ENCODE peak calls at places on chromosomes 3 and 15, in five cellular contexts. One of them, this sample, is unnamed.

GRCh38 chr3:101169516-101169915 is 150.9 kb downstream of the IMPG2 start:
- DNase-seq in lower lobe of right lung: no peak
- DNase-seq in activated naive CD4-positive, alpha-beta T cell: no peak
- DNase-seq in progenitor cell of endocrine pancreas: no peak
- DNase-seq in LoVo: no peak
- DNase-seq in this sample: no peak

GRCh38 chr3:172213168-172213567 is 173.8 kb downstream of the FNDC3B start:
- DNase-seq in lower lobe of right lung: no peak
- DNase-seq in LoVo: no peak
- DNase-seq in activated naive CD4-positive, alpha-beta T cell: no peak
- DNase-seq in progenitor cell of endocrine pancreas: no peak
- DNase-seq in this sample: no peak

GRCh38 chr3:102449341-102449740 is 14.5 kb downstream of the ZPLD1 start:
- DNase-seq in lower lobe of right lung: no peak
- DNase-seq in activated naive CD4-positive, alpha-beta T cell: no peak
- DNase-seq in LoVo: no peak
- DNase-seq in progenitor cell of endocrine pancreas: no peak
- DNase-seq in this sample: no peak

GRCh38 chr15:52066842-52067544 is 45.6 kb downstream of the BCL2L10 start:
- DNase-seq in lower lobe of right lung: no peak
- DNase-seq in progenitor cell of endocrine pancreas: no peak
- DNase-seq in activated naive CD4-positive, alpha-beta T cell: no peak
- DNase-seq in LoVo: peak; percentile 50
- DNase-seq in this sample: no peak

GRCh38 chr15:80093854-80094418 is 34.5 kb downstream of the ZFAND6 start:
- DNase-seq in LoVo: peak; percentile 36
- DNase-seq in progenitor cell of endocrine pancreas: no peak
- DNase-seq in lower lobe of right lung: peak; percentile 55
- DNase-seq in activated naive CD4-positive, alpha-beta T cell: no peak
- DNase-seq in this sample: no peak

GRCh38 chr3:184590795-184591194 is 29.2 kb downstream of the EPHB3 start:
- DNase-seq in lower lobe of right lung: no peak
- DNase-seq in progenitor cell of endocrine pancreas: no peak
- DNase-seq in LoVo: no peak
- DNase-seq in activated naive CD4-positive, alpha-beta T cell: no peak
- DNase-seq in this sample: no peak

GRCh38 chr3:142981108-142981507 is 17.6 kb upstream of the PAQR9 start:
- DNase-seq in progenitor cell of endocrine pancreas: no peak
- DNase-seq in LoVo: no peak
- DNase-seq in activated naive CD4-positive, alpha-beta T cell: no peak
- DNase-seq in lower lobe of right lung: no peak
- DNase-seq in this sample: no peak

GRCh38 chr15:92197761-92198160 is 195.9 kb upstream of the ST8SIA2 start:
- DNase-seq in lower lobe of right lung: no peak
- DNase-seq in progenitor cell of endocrine pancreas: no peak
- DNase-seq in activated naive CD4-positive, alpha-beta T cell: no peak
- DNase-seq in LoVo: no peak
- DNase-seq in this sample: no peak

GRCh38 chr3:11651900-11652299 is 8.2 kb upstream of the VGLL4 start:
- DNase-seq in progenitor cell of endocrine pancreas: no peak
- DNase-seq in lower lobe of right lung: no peak
- DNase-seq in activated naive CD4-positive, alpha-beta T cell: no peak
- DNase-seq in LoVo: peak; percentile 28
- DNase-seq in this sample: no peak

GRCh38 chr3:59857589-59858346 is 807.9 kb upstream of the CFAP20DC start:
- DNase-seq in activated naive CD4-positive, alpha-beta T cell: peak; percentile 52
- DNase-seq in progenitor cell of endocrine pancreas: peak; percentile 60
- DNase-seq in lower lobe of right lung: peak; percentile 82
- DNase-seq in LoVo: peak; percentile 79
- DNase-seq in this sample: peak; percentile 59

GRCh38 chr15:76576526-76577279 is 240.1 kb downstream of the ISL2 start:
- DNase-seq in progenitor cell of endocrine pancreas: no peak
- DNase-seq in lower lobe of right lung: peak; percentile 73
- DNase-seq in activated naive CD4-positive, alpha-beta T cell: no peak
- DNase-seq in LoVo: peak; percentile 78
- DNase-seq in this sample: no peak

GRCh38 chr3:133820889-133821675 is 15.5 kb downstream of the SRPRB start:
- DNase-seq in activated naive CD4-positive, alpha-beta T cell: no peak
- DNase-seq in progenitor cell of endocrine pancreas: no peak
- DNase-seq in lower lobe of right lung: no peak
- DNase-seq in LoVo: no peak
- DNase-seq in this sample: no peak

GRCh38 chr3:43296565-43296964 is 10.2 kb downstream of the SNRK start:
- DNase-seq in LoVo: no peak
- DNase-seq in lower lobe of right lung: peak; percentile 64
- DNase-seq in progenitor cell of endocrine pancreas: no peak
- DNase-seq in activated naive CD4-positive, alpha-beta T cell: peak; percentile 39
- DNase-seq in this sample: peak; percentile 58

GRCh38 chr3:112403101-112403500 is 70.1 kb downstream of the CD200 start:
- DNase-seq in progenitor cell of endocrine pancreas: no peak
- DNase-seq in activated naive CD4-positive, alpha-beta T cell: no peak
- DNase-seq in lower lobe of right lung: no peak
- DNase-seq in LoVo: peak; percentile 60
- DNase-seq in this sample: no peak

GRCh38 chr3:54939591-54940300 is 11.9 kb upstream of the LRTM1 start:
- DNase-seq in progenitor cell of endocrine pancreas: no peak
- DNase-seq in lower lobe of right lung: no peak
- DNase-seq in LoVo: no peak
- DNase-seq in activated naive CD4-positive, alpha-beta T cell: no peak
- DNase-seq in this sample: no peak

GRCh38 chr3:126752303-126753190 is 48.5 kb downstream of the CHCHD6 start:
- DNase-seq in LoVo: peak; percentile 50
- DNase-seq in lower lobe of right lung: peak; percentile 84
- DNase-seq in progenitor cell of endocrine pancreas: peak; percentile 69
- DNase-seq in activated naive CD4-positive, alpha-beta T cell: no peak
- DNase-seq in this sample: no peak

GRCh38 chr3:119911748-119912147 is 129.8 kb downstream of the NR1I2 start:
- DNase-seq in LoVo: no peak
- DNase-seq in activated naive CD4-positive, alpha-beta T cell: no peak
- DNase-seq in progenitor cell of endocrine pancreas: no peak
- DNase-seq in lower lobe of right lung: no peak
- DNase-seq in this sample: no peak

GRCh38 chr15:25543156-25543555 is 104.3 kb upstream of the UBE3A start:
- DNase-seq in LoVo: no peak
- DNase-seq in lower lobe of right lung: no peak
- DNase-seq in progenitor cell of endocrine pancreas: no peak
- DNase-seq in activated naive CD4-positive, alpha-beta T cell: no peak
- DNase-seq in this sample: no peak

GRCh38 chr3:151697496-151697895 is 36.2 kb upstream of the AADACL2 start:
- DNase-seq in progenitor cell of endocrine pancreas: no peak
- DNase-seq in lower lobe of right lung: no peak
- DNase-seq in LoVo: no peak
- DNase-seq in activated naive CD4-positive, alpha-beta T cell: no peak
- DNase-seq in this sample: no peak

GRCh38 chr15:25693321-25694237 is 169.5 kb downstream of the ATP10A start:
- DNase-seq in progenitor cell of endocrine pancreas: peak; percentile 29
- DNase-seq in activated naive CD4-positive, alpha-beta T cell: no peak
- DNase-seq in LoVo: no peak
- DNase-seq in lower lobe of right lung: no peak
- DNase-seq in this sample: no peak

GRCh38 chr15:37793851-37794250 is 140.6 kb upstream of the TMCO5A start:
- DNase-seq in LoVo: no peak
- DNase-seq in progenitor cell of endocrine pancreas: no peak
- DNase-seq in activated naive CD4-positive, alpha-beta T cell: no peak
- DNase-seq in lower lobe of right lung: no peak
- DNase-seq in this sample: no peak

GRCh38 chr15:41930221-41930866 is 36.5 kb upstream of the SPTBN5 start:
- DNase-seq in activated naive CD4-positive, alpha-beta T cell: no peak
- DNase-seq in LoVo: peak; percentile 86
- DNase-seq in progenitor cell of endocrine pancreas: no peak
- DNase-seq in lower lobe of right lung: peak; percentile 78
- DNase-seq in this sample: no peak

GRCh38 chr15:73914145-73914544 is 12.1 kb upstream of the LOXL1 start:
- DNase-seq in activated naive CD4-positive, alpha-beta T cell: no peak
- DNase-seq in LoVo: no peak
- DNase-seq in lower lobe of right lung: peak; percentile 13
- DNase-seq in progenitor cell of endocrine pancreas: no peak
- DNase-seq in this sample: no peak

GRCh38 chr15:98958918-98959639 is 48.5 kb downstream of the PGPEP1L start:
- DNase-seq in LoVo: no peak
- DNase-seq in lower lobe of right lung: no peak
- DNase-seq in activated naive CD4-positive, alpha-beta T cell: no peak
- DNase-seq in progenitor cell of endocrine pancreas: no peak
- DNase-seq in this sample: no peak

GRCh38 chr3:94226058-94226457 is 163.2 kb downstream of the NSUN3 start:
- DNase-seq in activated naive CD4-positive, alpha-beta T cell: no peak
- DNase-seq in LoVo: no peak
- DNase-seq in lower lobe of right lung: no peak
- DNase-seq in progenitor cell of endocrine pancreas: no peak
- DNase-seq in this sample: no peak

GRCh38 chr3:53803816-53804545 is 42.2 kb downstream of the CHDH start:
- DNase-seq in LoVo: no peak
- DNase-seq in progenitor cell of endocrine pancreas: no peak
- DNase-seq in activated naive CD4-positive, alpha-beta T cell: no peak
- DNase-seq in lower lobe of right lung: no peak
- DNase-seq in this sample: no peak

GRCh38 chr3:138818175-138818574 is 16.6 kb downstream of the PIK3CB start:
- DNase-seq in lower lobe of right lung: no peak
- DNase-seq in progenitor cell of endocrine pancreas: no peak
- DNase-seq in LoVo: no peak
- DNase-seq in activated naive CD4-positive, alpha-beta T cell: no peak
- DNase-seq in this sample: no peak

GRCh38 chr15:50137330-50137761 is 18.3 kb upstream of the ATP8B4 start:
- DNase-seq in activated naive CD4-positive, alpha-beta T cell: no peak
- DNase-seq in lower lobe of right lung: no peak
- DNase-seq in progenitor cell of endocrine pancreas: no peak
- DNase-seq in LoVo: no peak
- DNase-seq in this sample: no peak

GRCh38 chr3:193780810-193781472 is 187.9 kb downstream of the OPA1 start:
- DNase-seq in activated naive CD4-positive, alpha-beta T cell: no peak
- DNase-seq in progenitor cell of endocrine pancreas: peak; percentile 55
- DNase-seq in lower lobe of right lung: peak; percentile 68
- DNase-seq in LoVo: peak; percentile 79
- DNase-seq in this sample: no peak

GRCh38 chr3:52886049-52886730 is 11.2 kb downstream of the STIMATE start:
- DNase-seq in progenitor cell of endocrine pancreas: no peak
- DNase-seq in activated naive CD4-positive, alpha-beta T cell: no peak
- DNase-seq in lower lobe of right lung: no peak
- DNase-seq in LoVo: no peak
- DNase-seq in this sample: no peak

GRCh38 chr3:41137686-41138111 is 61.6 kb upstream of the CTNNB1 start:
- DNase-seq in progenitor cell of endocrine pancreas: no peak
- DNase-seq in activated naive CD4-positive, alpha-beta T cell: no peak
- DNase-seq in LoVo: no peak
- DNase-seq in lower lobe of right lung: no peak
- DNase-seq in this sample: no peak

GRCh38 chr3:95705786-95706418 is 1108.5 kb upstream of the EPHA6 start:
- DNase-seq in LoVo: peak; percentile 4
- DNase-seq in progenitor cell of endocrine pancreas: no peak
- DNase-seq in lower lobe of right lung: peak; percentile 29
- DNase-seq in activated naive CD4-positive, alpha-beta T cell: no peak
- DNase-seq in this sample: no peak

GRCh38 chr3:52742418-52743041 is 28.2 kb downstream of the NEK4 start:
- DNase-seq in lower lobe of right lung: no peak
- DNase-seq in progenitor cell of endocrine pancreas: no peak
- DNase-seq in LoVo: peak; percentile 5
- DNase-seq in activated naive CD4-positive, alpha-beta T cell: no peak
- DNase-seq in this sample: no peak

GRCh38 chr15:78065284-78065872 is 12.1 kb downstream of the TBC1D2B start:
- DNase-seq in lower lobe of right lung: peak; percentile 72
- DNase-seq in LoVo: peak; percentile 39
- DNase-seq in activated naive CD4-positive, alpha-beta T cell: no peak
- DNase-seq in progenitor cell of endocrine pancreas: no peak
- DNase-seq in this sample: no peak

GRCh38 chr3:129007792-129008191 is 6.7 kb downstream of the EFCC1 start:
- DNase-seq in LoVo: no peak
- DNase-seq in activated naive CD4-positive, alpha-beta T cell: no peak
- DNase-seq in lower lobe of right lung: no peak
- DNase-seq in progenitor cell of endocrine pancreas: no peak
- DNase-seq in this sample: no peak